ENCODE peak calls at places on chromosomes 13 and 19, in four cellular contexts. F is HCT116, K is neural progenitor cell, Q is tibial artery. W is an unnamed sample.

GRCh38 chr13:94254737-94255136 is 224.7 kb downstream of the DCT start:
- DNase-seq in F (no peak), K (no peak), Q (no peak), W (no peak)

GRCh38 chr13:48457578-48458242 is 44.8 kb upstream of the LPAR6 start:
- DNase-seq in F (no peak), K (no peak), Q (no peak), W (no peak)

GRCh38 chr19:33274663-33275558 is 27.4 kb downstream of the CEBPA start:
- DNase-seq in F (no peak), K (peak), Q (no peak), W (no peak)

GRCh38 chr13:75467009-75467728 is 14.8 kb downstream of the TBC1D4 start:
- DNase-seq in F (no peak), K (no peak), Q (no peak), W (no peak)

GRCh38 chr19:10516671-10517286 is 468 bp downstream of the S1PR5 start:
- DNase-seq in F (no peak), K (no peak), Q (no peak), W (no peak)

GRCh38 chr13:20654156-20654555 is 49.3 kb upstream of the IL17D start:
- DNase-seq in F (no peak), K (no peak), Q (no peak), W (no peak)

GRCh38 chr19:37227996-37228395 is 10.0 kb downstream of the ZNF383 start:
- DNase-seq in F (no peak), K (peak), Q (no peak), W (no peak)

GRCh38 chr13:73765651-73766384 is 368.4 kb downstream of the KLF12 start:
- DNase-seq in F (no peak), K (peak), Q (peak), W (peak)

GRCh38 chr13:111219306-111219705 is 101.1 kb upstream of the TEX29 start:
- DNase-seq in F (no peak), K (no peak), Q (peak), W (no peak)

GRCh38 chr13:111626371-111627305 is 306.2 kb downstream of the TEX29 start:
- DNase-seq in F (no peak), K (no peak), Q (no peak), W (no peak)

GRCh38 chr13:20594276-20594675 is 27.3 kb downstream of the IFT88 start:
- DNase-seq in F (no peak), K (no peak), Q (no peak), W (no peak)

DNA sequence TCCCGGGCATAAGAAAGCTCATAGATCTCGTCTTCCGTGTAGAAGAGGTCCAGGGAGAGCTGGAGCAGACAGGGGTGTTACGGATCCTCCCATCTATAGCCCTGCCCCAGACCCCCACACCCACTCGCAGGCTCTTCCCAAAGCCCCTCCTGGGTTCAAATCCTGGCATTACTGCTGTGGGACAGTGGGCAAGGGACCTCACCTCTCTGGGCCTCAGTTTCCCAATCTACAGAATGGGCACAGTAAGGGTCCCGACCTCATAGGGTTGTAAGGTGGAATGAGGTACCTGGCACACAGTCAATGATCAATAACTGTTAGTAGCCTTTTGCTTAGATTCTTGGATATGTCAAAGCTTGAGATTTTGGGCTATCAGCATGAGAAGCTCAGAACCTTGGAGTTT is 10.5 kb downstream of the FAM98C start:
- DNase-seq in F (no peak), K (no peak), Q (no peak), W (no peak)
- H3K27ac ChIP-seq in F (no peak), K (no peak), Q (no peak), W (no peak)

DNA sequence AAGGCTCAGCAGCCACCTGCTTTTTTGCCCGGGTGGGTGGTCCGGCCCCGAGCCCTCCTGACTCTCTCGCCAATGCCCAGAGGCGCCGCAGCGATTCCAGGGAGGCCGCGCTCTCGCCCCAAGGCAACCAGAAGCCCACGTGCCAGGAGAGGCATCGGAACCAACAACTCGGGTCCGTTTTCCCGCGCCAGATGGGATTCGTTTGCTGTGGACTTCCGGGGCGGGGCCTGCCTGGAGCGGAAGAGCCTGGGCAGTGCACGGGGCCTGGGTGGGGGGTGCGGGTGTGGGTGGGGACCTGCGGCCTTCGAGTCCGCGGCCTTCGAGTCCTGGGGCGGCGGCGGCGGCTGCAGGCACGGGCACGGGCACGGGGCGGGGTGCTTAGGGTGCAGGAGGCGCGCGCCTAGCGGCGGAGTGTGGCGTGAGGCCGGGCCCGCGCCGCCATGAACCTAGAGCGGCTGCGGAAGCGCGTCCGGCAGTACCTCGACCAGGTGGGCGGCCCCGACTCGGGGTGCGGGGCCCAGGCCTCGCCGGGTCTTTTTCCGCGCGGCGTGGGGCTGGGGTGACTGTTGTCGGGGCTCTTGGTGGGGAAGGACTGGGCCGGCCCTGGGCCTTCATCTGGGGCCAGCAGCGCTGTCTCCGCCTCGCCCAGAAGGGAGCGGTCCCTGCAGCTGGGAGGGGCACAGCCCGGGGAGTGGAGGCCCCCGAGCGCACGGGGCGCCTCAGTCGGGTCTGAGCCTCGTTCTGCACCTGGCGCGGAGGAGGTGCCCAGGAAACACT is at the start of gene CDC16:
- DNase-seq in F (peak), K (peak), Q (peak), W (peak)
- H3K27ac ChIP-seq in F (peak), K (no peak), Q (peak), W (peak)

DNA sequence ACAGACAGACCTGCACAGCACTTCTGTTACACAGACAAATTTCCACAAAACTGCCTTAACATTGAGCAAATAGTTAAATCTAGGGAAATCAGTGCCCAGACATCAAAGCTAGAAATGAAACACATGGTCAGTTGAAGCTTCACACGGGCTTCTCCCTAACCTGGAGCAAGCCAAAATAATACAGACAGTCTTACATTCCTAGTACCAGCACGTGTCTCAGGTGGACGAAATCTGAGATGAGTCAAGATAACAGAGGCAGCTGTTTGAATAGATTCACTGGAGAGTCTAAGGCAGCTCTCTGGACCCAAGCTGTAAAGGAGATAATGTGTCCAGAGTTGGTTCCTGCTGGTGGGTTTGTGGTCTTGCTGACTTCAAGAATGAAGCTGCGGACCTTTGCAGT is 4.1 kb upstream of the ZNF699 start:
- DNase-seq in F (no peak), K (no peak), Q (no peak), W (no peak)
- H3K27ac ChIP-seq in F (no peak), K (no peak), Q (no peak), W (no peak)

GRCh38 chr13:35965226-35965927 is 165.8 kb downstream of the DCLK1 start:
- DNase-seq in F (no peak), K (no peak), Q (no peak), W (no peak)

GRCh38 chr13:35964764-35965163 is 166.4 kb downstream of the DCLK1 start:
- DNase-seq in F (no peak), K (no peak), Q (no peak), W (no peak)

GRCh38 chr13:35961461-35962220 is 169.5 kb downstream of the DCLK1 start:
- DNase-seq in F (no peak), K (no peak), Q (no peak), W (no peak)

GRCh38 chr13:35963982-35964665 is 167.1 kb downstream of the DCLK1 start:
- DNase-seq in F (no peak), K (no peak), Q (no peak), W (peak)

DNA sequence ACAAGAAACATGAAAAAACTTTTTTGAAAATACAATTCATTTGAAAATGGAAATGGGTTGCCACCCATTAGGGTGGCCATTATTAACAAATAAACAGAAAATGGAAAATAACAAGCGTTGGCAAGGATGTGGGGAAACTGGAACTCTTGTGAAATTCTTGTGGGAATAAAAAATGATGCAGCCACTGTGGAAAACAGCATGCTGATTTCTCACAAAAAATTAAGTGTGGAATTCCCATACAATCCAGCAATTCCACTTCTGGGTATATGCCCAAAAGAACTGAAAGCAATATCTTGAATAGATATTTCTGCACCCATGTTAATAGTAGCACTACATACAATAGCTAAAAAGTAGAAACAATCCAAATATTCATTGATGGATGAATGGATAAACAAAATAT is 165.2 kb downstream of the DCLK1 start:
- DNase-seq in F (no peak), K (no peak), Q (no peak), W (no peak)
- H3K27ac ChIP-seq in F (no peak), K (no peak), Q (peak), W (no peak)

W was measured in SK-N-MC.